ENCODE peak calls at places on chromosomes 5 and 9, in five cellular contexts. H is H1, U is GM12878, G is HepG2, S is K562. E is an unnamed sample.

GRCh38 chr9:98504883-98505282 is 203.9 kb downstream of the GABBR2 start:
- DNase-seq in U (no peak), H (no peak), G (no peak), S (peak; percentile 57), E (no peak)

GRCh38 chr5:71653119-71653518 is 66.0 kb upstream of the CARTPT start:
- DNase-seq in G (no peak), H (no peak), S (no peak), U (no peak), E (no peak)

GRCh38 chr5:89377752-89378455 is 494.9 kb upstream of the MEF2C start:
- DNase-seq in G (no peak), H (no peak), U (no peak), S (no peak), E (no peak)

GRCh38 chr9:21533597-21533996 is 51.5 kb upstream of the IFNE start:
- DNase-seq in S (no peak), U (no peak), H (no peak), G (no peak), E (no peak)

GRCh38 chr9:109351032-109351431 is 30.2 kb upstream of the EPB41L4B start:
- DNase-seq in U (no peak), S (no peak), H (no peak), G (no peak), E (no peak)

GRCh38 chr9:131038256-131039128 is 29.5 kb downstream of the LAMC3 start:
- DNase-seq in U (no peak), S (peak; percentile 68), H (no peak), G (no peak), E (no peak)

GRCh38 chr5:109454726-109455505 is 45.1 kb upstream of the PJA2 start:
- DNase-seq in G (no peak), S (no peak), U (no peak), H (no peak), E (no peak)

GRCh38 chr5:149605998-149606721 is 24.9 kb downstream of the ARHGEF37 start:
- DNase-seq in U (peak; percentile 81), G (no peak), H (no peak), S (peak; percentile 86), E (peak; percentile 90)

GRCh38 chr9:123372766-123373446 is 16.9 kb downstream of the CRB2 start:
- DNase-seq in S (no peak), H (no peak), G (no peak), U (no peak), E (no peak)

GRCh38 chr9:75142208-75142607 is 53.9 kb downstream of the OSTF1 start:
- DNase-seq in H (no peak), U (no peak), G (no peak), S (no peak), E (no peak)

GRCh38 chr5:135122797-135123196 is 88.8 kb upstream of the PITX1 start:
- DNase-seq in G (no peak), S (no peak), H (no peak), U (no peak), E (no peak)

GRCh38 chr9:113563856-113564514 is 100.5 kb downstream of the RGS3 start:
- DNase-seq in S (no peak), U (no peak), H (no peak), G (no peak), E (no peak)

GRCh38 chr9:75051285-75051684 is 23.2 kb upstream of the CARNMT1 start:
- DNase-seq in H (no peak), S (peak; percentile 36), U (no peak), G (no peak), E (no peak)

GRCh38 chr5:35246411-35246810 is 16.1 kb upstream of the PRLR start:
- DNase-seq in H (no peak), G (peak; percentile 35), S (no peak), U (no peak), E (no peak)

GRCh38 chr9:87722393-87722792 is 3.5 kb upstream of the CTSL start:
- DNase-seq in U (no peak), H (no peak), S (no peak), G (no peak), E (no peak)

GRCh38 chr9:87725900-87726709 is at the start of gene CTSL:
- DNase-seq in G (peak; percentile 76), S (peak; percentile 89), H (peak; percentile 93), U (no peak), E (peak; percentile 59)

DNA sequence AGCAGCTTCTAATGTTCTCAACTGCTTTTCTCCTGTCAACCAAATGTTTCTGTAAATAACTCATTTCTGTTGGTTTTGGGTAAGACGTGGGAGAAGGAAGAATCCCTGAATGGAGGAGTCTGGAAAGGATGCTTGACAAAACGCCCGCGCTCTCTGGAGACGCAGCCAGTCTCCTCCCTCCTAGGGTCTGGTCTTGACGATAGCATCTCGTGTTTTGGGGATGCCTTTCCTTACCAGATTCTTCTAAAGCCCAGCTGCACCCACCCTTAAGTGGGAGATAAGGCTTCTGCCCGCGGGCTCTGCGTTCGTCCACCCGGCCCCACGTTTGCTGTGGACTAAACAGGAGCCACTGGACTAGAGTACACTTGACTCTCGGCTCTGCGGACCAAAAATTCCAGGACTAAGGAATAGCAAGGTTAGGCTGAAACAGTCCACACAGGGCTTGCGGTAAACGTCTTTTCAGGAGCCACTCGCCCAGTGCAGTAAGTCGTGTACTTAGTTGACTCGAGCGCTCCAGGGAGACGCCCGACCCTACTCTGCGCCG is 491 bp upstream of the CTSL start:
- DNase-seq in U (no peak), S (peak; percentile 59), G (no peak), H (no peak), E (no peak)
- H3K4me2 ChIP-seq in U (peak overlapping the region; percentile 86), S (peak overlapping the region; percentile 81), G (peak overlapping the region; percentile 92), H (peak overlapping the region; percentile 55), E (peak overlapping the region; percentile 97)

GRCh38 chr9:129383415-129384088 is 205.5 kb upstream of the IER5L start:
- DNase-seq in G (no peak), H (no peak), U (peak; percentile 38), S (no peak), E (no peak)
- TF ChIP-seq SP1 in G (no peak), H (no peak), U (no peak), S (no peak), E (no peak)

DNA sequence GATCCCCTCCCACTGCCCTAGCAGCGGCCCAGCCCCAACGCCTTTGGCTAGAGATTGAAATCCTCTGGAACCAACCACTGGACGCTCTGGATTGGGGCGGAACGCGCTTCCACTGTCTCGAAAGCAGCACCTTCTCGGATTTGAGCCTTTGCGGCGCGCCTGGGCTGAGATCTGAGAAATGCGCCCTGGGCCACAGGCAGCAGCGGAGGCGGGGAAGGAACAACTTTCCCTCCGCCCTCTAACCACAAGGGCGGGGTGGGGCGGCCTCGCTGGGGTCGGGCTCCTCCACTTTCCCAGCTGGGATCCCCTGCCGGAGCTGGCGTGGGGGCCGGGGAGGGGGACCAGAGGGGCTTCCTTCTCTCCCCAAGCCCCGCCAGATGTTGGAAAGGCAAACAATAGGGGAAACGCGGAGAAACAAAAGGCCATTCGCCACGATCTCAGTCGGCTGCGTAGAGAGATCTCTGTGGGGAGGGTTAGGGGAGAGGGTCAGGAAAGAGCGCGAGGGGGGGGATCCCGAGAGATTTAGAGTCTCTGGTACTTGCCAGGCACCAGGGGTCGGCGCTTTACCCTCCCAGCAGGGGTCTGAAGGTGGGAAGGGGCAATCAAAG is 1.2 kb downstream of the MOB3B start:
- DNase-seq in S (peak; percentile 41), G (no peak), H (peak; percentile 82), U (no peak), E (no peak)
- TF ChIP-seq POLR2A in S (no peak), G (no peak), H (no peak), U (no peak), E (no peak)

GRCh38 chr5:32225445-32225844 is 51.3 kb upstream of the GOLPH3 start:
- DNase-seq in H (no peak), U (no peak), G (peak; percentile 38), S (no peak), E (no peak)
- H3K4me2 ChIP-seq in H (no peak overlapping the region), U (no peak overlapping the region), G (no peak overlapping the region), S (no peak overlapping the region), E (peak overlapping the region; percentile 4)

GRCh38 chr9:71607571-71607970 is 160.7 kb downstream of the CEMIP2 start:
- DNase-seq in U (no peak), S (no peak), H (no peak), G (no peak), E (no peak)

GRCh38 chr9:71608021-71608420 is 160.3 kb downstream of the CEMIP2 start:
- DNase-seq in G (no peak), H (no peak), S (no peak), U (no peak), E (no peak)

GRCh38 chr9:71602652-71603051 is 165.7 kb downstream of the CEMIP2 start:
- DNase-seq in G (no peak), S (no peak), U (no peak), H (no peak), E (no peak)

GRCh38 chr9:71608825-71609452 is 159.4 kb downstream of the CEMIP2 start:
- DNase-seq in U (no peak), G (peak; percentile 50), S (no peak), H (peak; percentile 52), E (no peak)

DNA sequence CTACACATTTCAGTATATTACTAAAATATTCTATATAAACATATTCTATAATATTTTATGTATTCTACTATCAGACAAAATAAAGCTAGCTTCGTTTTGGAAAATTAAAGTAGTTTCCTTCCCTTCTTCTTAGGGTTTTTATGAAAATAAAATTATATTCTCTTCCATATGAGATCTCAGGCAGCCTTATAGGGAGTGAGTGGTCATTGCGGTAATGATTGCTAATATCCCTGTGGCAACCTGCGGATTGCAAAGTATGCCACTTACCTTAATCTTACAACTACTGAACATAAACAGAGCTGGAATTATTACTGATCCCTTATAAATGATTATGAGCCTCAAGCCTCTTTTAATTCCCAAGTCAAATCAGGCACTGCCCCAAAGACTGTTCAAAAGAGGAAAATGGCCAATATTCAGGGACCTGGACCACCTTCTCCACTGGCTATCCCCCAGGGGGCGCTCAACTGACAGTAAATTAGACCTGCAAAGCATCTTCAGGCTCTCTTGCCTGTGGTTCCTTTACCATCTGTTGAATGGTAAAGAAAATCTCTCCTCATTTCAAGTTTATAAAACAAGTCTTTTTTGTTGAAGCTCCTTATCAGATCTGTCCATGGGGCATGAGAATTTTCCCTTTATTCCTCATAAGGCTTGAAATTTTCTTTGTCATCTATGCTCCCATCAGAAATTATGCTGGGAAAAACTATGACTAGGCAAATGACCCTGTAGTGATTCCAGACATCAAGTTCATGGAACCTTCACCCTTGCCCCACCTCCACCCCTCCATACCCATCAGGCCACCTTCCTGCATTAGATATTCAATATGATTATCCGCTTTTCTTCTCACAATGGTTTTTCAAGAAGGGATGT is 163.9 kb downstream of the CEMIP2 start:
- DNase-seq in H (peak; percentile 86), S (peak; percentile 43), G (peak; percentile 64), U (no peak), E (peak; percentile 37)
- TF ChIP-seq SP1 in H (no peak), S (no peak), G (no peak), U (no peak), E (no peak)